ENCODE peak calls at places on chromosomes 11 and 22, in five cellular contexts. A is transverse colon, U is A549, O is MM.1S, I is heart left ventricle. X is an unnamed sample.

GRCh38 chr11:27933992-27934829 is 173.7 kb downstream of the KIF18A start:
- DNase-seq in A (no peak), U (peak; percentile 15), O (no peak), I (no peak), X (peak; percentile 59)

GRCh38 chr22:43152355-43153071 is 1.2 kb downstream of the TSPO start:
- DNase-seq in A (peak; percentile 88), U (no peak), O (peak; percentile 40), I (peak; percentile 87), X (peak; percentile 71)

GRCh38 chr11:73640567-73640966 is 5.8 kb upstream of the PLEKHB1 start:
- DNase-seq in A (no peak), U (no peak), O (no peak), I (no peak), X (no peak)

GRCh38 chr22:49763138-49763537 is 64.5 kb downstream of the BRD1 start:
- DNase-seq in A (peak; percentile 3), U (no peak), O (no peak), I (no peak), X (no peak)

GRCh38 chr22:39627865-39628562 is 57.5 kb downstream of the CACNA1I start:
- DNase-seq in A (no peak), U (no peak), O (no peak), I (no peak), X (no peak)

GRCh38 chr11:113119074-113119473 is 157.9 kb downstream of the NCAM1 start:
- DNase-seq in A (no peak), U (no peak), O (no peak), I (no peak), X (peak; percentile 36)

GRCh38 chr11:11347583-11347982 is 5.5 kb downstream of the CSNK2A3 start:
- DNase-seq in A (no peak), U (no peak), O (no peak), I (peak; percentile 42), X (no peak)

GRCh38 chr11:36056160-36056751 is 112.4 kb downstream of the LDLRAD3 start:
- DNase-seq in A (no peak), U (peak; percentile 25), O (no peak), I (no peak), X (peak; percentile 87)

GRCh38 chr11:113730887-113731726 is 25.0 kb upstream of the TMPRSS5 start:
- DNase-seq in A (peak; percentile 37), U (peak; percentile 5), O (no peak), I (peak; percentile 28), X (peak; percentile 54)

GRCh38 chr11:9580894-9581293 is 7.4 kb downstream of the WEE1 start:
- DNase-seq in A (no peak), U (no peak), O (no peak), I (no peak), X (no peak)

GRCh38 chr11:117819096-117820040 is 5.2 kb downstream of the FXYD2 start:
- DNase-seq in A (peak; percentile 76), U (peak; percentile 62), O (peak; percentile 39), I (peak; percentile 71), X (peak; percentile 85)

GRCh38 chr11:47726878-47727514 is 11.8 kb upstream of the AGBL2 start:
- DNase-seq in A (no peak), U (no peak), O (no peak), I (no peak), X (no peak)

GRCh38 chr22:48482771-48483170 is 1344.9 kb downstream of the BRD1 start:
- DNase-seq in A (no peak), U (no peak), O (no peak), I (no peak), X (no peak)

GRCh38 chr11:11958403-11958802 is 50.0 kb downstream of the DKK3 start:
- DNase-seq in A (no peak), U (no peak), O (no peak), I (no peak), X (no peak)

GRCh38 chr11:32616903-32617302 is 33.3 kb downstream of the EIF3M start:
- DNase-seq in A (no peak), U (no peak), O (no peak), I (no peak), X (no peak)

GRCh38 chr22:46742576-46743221 is 4.6 kb upstream of the CERK start:
- DNase-seq in A (peak; percentile 72), U (peak; percentile 22), O (no peak), I (no peak), X (no peak)

GRCh38 chr11:72349616-72350218 is 84.6 kb downstream of the CLPB start:
- DNase-seq in A (no peak), U (no peak), O (no peak), I (peak; percentile 76), X (no peak)

GRCh38 chr11:69939551-69940245 is 120.5 kb upstream of the FGF3 start:
- DNase-seq in A (no peak), U (no peak), O (no peak), I (peak; percentile 76), X (no peak)

GRCh38 chr11:78042858-78043257 is 19.8 kb upstream of the KCTD14 start:
- DNase-seq in A (no peak), U (no peak), O (no peak), I (no peak), X (no peak)

DNA sequence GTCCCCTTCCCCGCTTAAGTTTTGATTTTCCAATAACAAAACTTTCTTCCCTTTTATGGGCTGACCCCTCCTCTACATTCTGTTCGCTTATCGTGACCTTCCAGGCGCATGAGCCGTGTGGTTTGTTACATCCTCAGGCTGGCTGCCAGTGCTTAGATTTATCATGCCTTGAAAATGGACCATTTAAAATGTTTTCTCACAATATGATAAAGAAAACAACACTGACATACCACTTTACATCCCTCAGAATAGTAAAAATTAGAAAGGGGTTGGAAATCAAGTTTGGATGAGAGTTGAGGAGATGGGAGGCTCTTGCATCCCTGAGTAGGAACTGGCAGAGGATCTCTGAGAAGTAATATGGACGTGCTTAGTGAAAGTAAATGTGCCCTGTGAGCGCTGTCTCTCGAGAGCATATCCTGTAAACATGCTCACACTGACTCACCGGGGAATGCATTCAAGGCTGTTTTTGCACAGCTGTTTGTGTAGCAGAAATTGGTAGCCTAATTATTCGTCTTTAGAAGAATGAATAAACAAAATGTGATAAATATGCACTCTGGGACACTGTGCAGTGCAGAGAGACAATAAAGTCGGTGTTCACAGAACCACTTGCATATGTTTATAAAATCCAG is 17.1 kb upstream of the TOLLIP start:
- DNase-seq in A (no peak), U (no peak), O (no peak), I (no peak), X (no peak)
- H3K27ac ChIP-seq in A (peak overlapping the region; percentile 59), U (no peak overlapping the region), O (no peak overlapping the region), I (no peak overlapping the region), X (no peak overlapping the region)

GRCh38 chr11:61975638-61976419 is 8.4 kb upstream of the FTH1 start:
- DNase-seq in A (no peak), U (no peak), O (no peak), I (no peak), X (no peak)
- H3K27ac ChIP-seq in A (peak overlapping the region; percentile 66), U (peak overlapping the region; percentile 97), O (no peak overlapping the region), I (no peak overlapping the region), X (no peak overlapping the region)

GRCh38 chr11:34356130-34356529 is 1.7 kb downstream of the ABTB2 start:
- DNase-seq in A (no peak), U (no peak), O (no peak), I (no peak), X (peak; percentile 76)

GRCh38 chr11:34356576-34356917 is 1.3 kb downstream of the ABTB2 start:
- DNase-seq in A (no peak), U (no peak), O (no peak), I (no peak), X (peak; percentile 71)

GRCh38 chr11:34357646-34358257 is at the start of gene ABTB2:
- DNase-seq in A (peak; percentile 99), U (peak; percentile 96), O (peak; percentile 98), I (peak; percentile 98), X (peak; percentile 100)

GRCh38 chr11:34358258-34358665 is 452 bp upstream of the ABTB2 start:
- DNase-seq in A (peak; percentile 67), U (peak; percentile 71), O (no peak), I (peak; percentile 63), X (peak; percentile 97)

DNA sequence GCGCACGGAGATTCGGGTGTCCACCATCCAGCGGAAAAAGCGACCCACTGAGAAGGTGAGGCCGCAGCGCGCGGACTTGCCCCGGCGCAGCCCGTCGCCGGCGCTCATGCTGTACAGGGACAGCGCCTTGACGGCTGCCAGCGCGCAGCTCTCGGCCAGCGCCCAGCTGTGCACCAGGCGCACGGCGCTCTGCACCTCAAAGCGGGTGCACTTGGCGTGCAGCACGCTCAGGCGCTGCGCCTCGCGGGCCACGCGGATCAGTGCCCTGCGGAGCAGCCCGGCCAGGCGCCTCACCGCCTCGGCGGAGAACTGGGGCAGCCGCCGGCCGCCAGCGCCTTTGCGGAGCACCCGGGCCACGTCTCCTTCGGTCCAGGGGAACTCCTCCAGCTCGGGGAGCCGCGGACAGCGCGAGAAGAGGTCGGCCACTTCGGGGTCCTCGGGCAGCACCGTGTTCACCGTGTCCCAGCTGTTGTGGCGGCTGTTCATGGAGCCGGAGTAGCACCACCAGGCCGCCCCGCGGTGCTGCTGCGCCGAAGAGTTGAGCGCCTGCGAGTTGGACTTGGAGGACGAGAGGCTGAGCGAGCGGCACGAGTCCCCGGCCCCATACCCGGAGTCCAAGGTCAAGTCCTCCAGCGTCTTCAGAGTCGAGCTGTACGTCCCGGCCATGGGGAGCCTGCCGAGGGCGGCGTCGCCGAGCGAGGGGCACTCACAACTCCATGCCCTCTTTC is 728 bp downstream of the ABTB2 start:
- DNase-seq in A (peak; percentile 48), U (no peak), O (peak; percentile 27), I (peak; percentile 64), X (peak; percentile 84)
- H3K27ac ChIP-seq in A (peak overlapping the region; percentile 75), U (peak overlapping the region; percentile 79), O (no peak overlapping the region), I (peak overlapping the region; percentile 64), X (peak overlapping the region; percentile 47)

DNA sequence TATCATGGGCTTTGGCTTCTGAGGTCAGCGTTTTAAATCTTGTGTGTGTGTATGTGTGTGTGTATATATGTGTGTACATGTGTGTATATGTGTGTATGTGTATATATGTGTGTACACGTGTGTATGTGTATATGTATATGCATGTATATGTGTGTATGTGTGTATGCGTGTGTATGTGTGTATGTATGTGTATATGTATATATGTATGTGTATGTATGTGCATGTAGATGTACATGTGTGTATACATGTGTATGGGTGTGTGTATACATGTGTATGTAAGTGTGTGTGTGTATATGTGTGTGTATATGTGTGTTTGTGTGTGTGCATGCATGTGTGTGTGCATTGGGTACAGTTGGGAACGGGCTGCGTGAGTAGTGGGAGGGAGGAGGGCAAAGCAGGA is 123.0 kb downstream of the ST3GAL4 start:
- DNase-seq in A (no peak), U (no peak), O (no peak), I (no peak), X (no peak)
- H3K27ac ChIP-seq in A (no peak overlapping the region), U (no peak overlapping the region), O (no peak overlapping the region), I (no peak overlapping the region), X (no peak overlapping the region)